ENCODE peak calls at places on chromosomes 11 and 22, in ten cellular contexts. W is testis, P is fibroblast of pulmonary artery, H is uterus, G is lower leg skin, K is tibial nerve, L is astrocyte of the spinal cord, B is right atrium auricular region, Z is heart right ventricle, I is spleen. Q is an unnamed sample.

GRCh38 chr22:26690654-26691376 is 33.4 kb downstream of the MIAT start:
- DNase-seq in B (no peak), K (no peak), P (no peak), Z (no peak), W (no peak), H (no peak), L (no peak), I (no peak), G (no peak), Q (no peak)

GRCh38 chr11:94880216-94880615 is 93.1 kb downstream of the CWC15 start:
- DNase-seq in G (no peak), P (no peak), B (no peak), L (peak), Z (no peak), I (no peak), H (no peak), W (no peak), K (no peak), Q (no peak)

GRCh38 chr11:62432695-62433094 is 13.9 kb downstream of the SCGB1A1 start:
- DNase-seq in P (no peak), K (no peak), W (no peak), L (no peak), Z (no peak), H (no peak), B (no peak), G (no peak), I (no peak), Q (no peak)

GRCh38 chr11:441418-442274 is at the start of gene ANO9:
- DNase-seq in B (no peak), W (no peak), H (no peak), G (no peak), L (no peak), I (peak), Z (no peak), P (no peak), K (no peak), Q (peak)

GRCh38 chr11:59755701-59756495 is 722 bp downstream of the STX3 start:
- DNase-seq in L (peak), W (peak), Z (peak), K (peak), H (peak), P (peak), G (peak), B (peak), I (peak), Q (peak)

GRCh38 chr11:131408011-131408640 is 37.7 kb downstream of the NTM start:
- DNase-seq in G (no peak), L (peak), I (no peak), W (peak), H (no peak), P (peak), B (peak), K (no peak), Z (peak), Q (no peak)

GRCh38 chr11:124920870-124921609 is 2.0 kb downstream of the HEPN1 start:
- DNase-seq in Z (peak), L (peak), B (peak), I (peak), K (peak), P (peak), W (peak), G (peak), H (peak), Q (peak)

GRCh38 chr22:49608660-49609059 is 219.0 kb downstream of the BRD1 start:
- DNase-seq in K (no peak), B (no peak), W (no peak), L (no peak), Z (no peak), I (no peak), G (no peak), P (no peak), H (no peak), Q (no peak)

GRCh38 chr22:46043816-46044717 is 67.1 kb upstream of the WNT7B start:
- DNase-seq in I (peak), B (no peak), G (peak), L (peak), H (peak), W (peak), Z (no peak), K (no peak), P (no peak), Q (no peak)

GRCh38 chr11:117520201-117520600 is 192.5 kb downstream of the CEP164 start:
- DNase-seq in H (no peak), W (peak), L (no peak), P (peak), Z (no peak), G (no peak), B (no peak), I (no peak), K (no peak), Q (peak)

GRCh38 chr22:48755332-48755949 is 1072.2 kb downstream of the BRD1 start:
- DNase-seq in H (no peak), P (no peak), I (no peak), L (no peak), K (no peak), G (peak), Z (no peak), B (peak), W (peak), Q (no peak)

GRCh38 chr11:30683176-30683575 is 97.0 kb upstream of the MPPED2 start:
- DNase-seq in I (no peak), Z (peak), H (no peak), W (no peak), L (no peak), B (no peak), P (peak), K (no peak), G (no peak), Q (no peak)
- H3K4me3 ChIP-seq in I (no peak), Z (no peak), H (no peak), W (no peak), L (no peak), B (no peak), P (no peak), K (no peak), G (no peak), Q (no peak)

DNA sequence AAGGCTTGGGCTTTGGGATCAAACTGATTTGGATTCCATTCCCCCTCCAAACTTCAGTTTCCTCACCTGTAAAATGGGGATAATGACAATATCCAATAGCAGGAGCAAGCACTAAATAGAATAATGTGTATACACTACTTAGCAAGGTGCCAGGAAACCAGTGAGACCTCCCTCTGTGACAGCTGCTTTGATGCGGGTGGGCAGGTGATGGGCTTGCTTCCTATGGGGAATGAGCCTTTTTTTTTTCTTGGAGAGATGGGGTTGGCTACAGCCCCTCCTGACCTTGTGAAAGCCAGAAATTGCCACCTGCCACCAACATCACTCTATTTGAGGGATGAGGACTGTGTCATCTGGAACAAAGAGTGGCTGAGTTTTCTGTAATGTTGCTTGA is 1.1 kb downstream of the CD82 start:
- DNase-seq in G (no peak), K (no peak), L (no peak), H (no peak), B (no peak), W (no peak), P (no peak), Z (no peak), I (no peak), Q (no peak)
- H3K4me3 ChIP-seq in G (no peak), K (peak), L (peak), H (no peak), B (no peak), W (no peak), P (no peak), Z (no peak), I (peak), Q (no peak)

GRCh38 chr11:45518096-45518852 is 147.1 kb downstream of the CHST1 start:
- DNase-seq in W (peak), B (no peak), G (peak), H (no peak), I (no peak), L (no peak), Z (no peak), K (no peak), P (no peak), Q (no peak)
- H3K4me3 ChIP-seq in W (no peak), B (no peak), G (no peak), H (no peak), I (no peak), L (no peak), Z (no peak), K (no peak), P (no peak), Q (no peak)

GRCh38 chr22:31841029-31841827 is 87.4 kb downstream of the DEPDC5 start:
- DNase-seq in G (no peak), B (no peak), H (no peak), L (peak), Z (no peak), P (no peak), I (no peak), W (peak), K (no peak), Q (peak)
- H3K4me3 ChIP-seq in G (no peak), B (no peak), H (peak), L (peak), Z (no peak), P (no peak), I (no peak), W (no peak), K (no peak), Q (no peak)

GRCh38 chr11:88332851-88333250 is 4.7 kb downstream of the CTSC start:
- DNase-seq in I (no peak), P (peak), H (no peak), L (peak), K (no peak), G (no peak), Z (no peak), W (no peak), B (no peak), Q (no peak)
- H3K4me3 ChIP-seq in I (no peak), P (no peak), H (no peak), L (no peak), K (no peak), G (no peak), Z (no peak), W (no peak), B (no peak), Q (no peak)

DNA sequence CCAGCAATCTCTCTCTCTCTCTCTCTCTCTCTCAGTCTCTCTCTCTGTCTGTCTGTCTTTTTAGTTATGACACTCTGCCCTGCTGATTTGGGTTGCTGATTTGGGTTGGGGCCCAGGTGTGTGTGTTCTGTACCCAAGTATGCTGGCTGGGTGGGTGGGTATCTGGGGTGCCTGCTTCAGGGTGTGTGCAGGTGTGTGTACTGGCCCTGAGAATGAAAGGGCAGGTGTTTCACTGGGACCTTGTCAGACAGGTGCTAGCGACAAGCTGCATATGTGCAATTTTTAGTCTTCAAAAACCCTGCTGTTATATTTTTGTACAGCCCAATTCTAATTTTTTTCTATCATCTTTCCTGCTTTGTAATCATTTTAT is 940 bp downstream of the CSF2RB start:
- DNase-seq in W (no peak), I (no peak), Z (no peak), L (no peak), H (no peak), K (no peak), P (no peak), G (no peak), B (no peak), Q (no peak)
- H3K4me3 ChIP-seq in W (no peak), I (peak), Z (no peak), L (no peak), H (no peak), K (peak), P (no peak), G (no peak), B (no peak), Q (no peak)

DNA sequence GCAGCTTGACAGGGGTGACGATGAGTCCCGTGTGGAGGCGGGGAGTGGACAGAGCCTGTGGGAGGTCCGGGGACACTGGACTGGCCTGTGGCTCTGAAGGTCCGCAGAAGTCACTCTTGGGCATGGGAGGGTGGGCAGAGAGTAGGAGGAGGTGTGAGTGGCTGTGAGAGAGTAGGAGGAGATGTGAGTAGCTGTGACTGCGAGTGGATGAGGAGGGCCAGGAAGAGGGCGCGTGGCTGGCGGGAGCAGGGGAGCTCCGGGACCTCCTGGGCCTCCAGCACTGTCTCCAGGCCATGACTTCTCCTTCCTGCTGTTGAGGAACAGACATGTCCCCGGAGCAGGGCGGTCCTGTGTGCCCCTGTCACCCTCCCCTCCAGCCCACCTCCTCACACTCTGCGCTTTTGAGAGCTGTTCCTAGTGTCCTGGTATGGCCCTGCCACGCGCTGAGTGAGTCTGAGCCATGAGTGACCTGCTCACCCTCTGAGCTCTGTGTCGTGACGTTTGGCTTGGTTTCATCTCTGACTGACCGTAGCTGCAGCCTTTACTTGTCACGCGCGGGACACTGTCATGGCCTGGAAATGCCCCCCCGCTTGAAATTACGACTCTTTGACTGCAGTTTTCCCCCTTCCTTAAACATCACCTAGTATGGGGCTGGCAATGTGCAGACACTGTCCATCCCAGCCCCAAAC is 391.5 kb downstream of the TBC1D22A start:
- DNase-seq in H (no peak), B (no peak), P (no peak), K (no peak), I (no peak), L (no peak), G (no peak), W (peak), Z (no peak), Q (no peak)
- H3K4me3 ChIP-seq in H (peak), B (peak), P (no peak), K (no peak), I (no peak), L (no peak), G (no peak), W (no peak), Z (no peak), Q (no peak)